ENCODE peak calls at places on chromosomes 3 and 15, in four cellular contexts. Z, D, G and I are unnamed samples.

GRCh38 chr3:42734263-42734860 is 31.8 kb upstream of the HHATL start:
- DNase-seq in Z (no peak), D (no peak), G (no peak), I (no peak)

GRCh38 chr3:150761831-150762661 is 923 bp downstream of the SIAH2 start:
- DNase-seq in Z (peak), G (no peak), D (peak), I (peak)

GRCh38 chr3:52831500-52832301 is 1.2 kb upstream of the ITIH4 start:
- DNase-seq in G (peak), D (peak), Z (no peak), I (no peak)

GRCh38 chr3:96209703-96210102 is 604.7 kb upstream of the EPHA6 start:
- DNase-seq in G (no peak), Z (no peak), D (peak), I (no peak)

GRCh38 chr3:187263270-187263669 is 28.3 kb downstream of the MASP1 start:
- DNase-seq in Z (no peak), D (no peak), G (no peak), I (no peak)

GRCh38 chr15:67175643-67176071 is 78.8 kb downstream of the AAGAB start:
- DNase-seq in G (no peak), Z (no peak), D (no peak), I (no peak)

GRCh38 chr3:33826688-33827087 is 28.3 kb downstream of the PDCD6IP start:
- DNase-seq in G (no peak), D (no peak), Z (no peak), I (no peak)

GRCh38 chr3:10432931-10433330 is 72.5 kb downstream of the ATP2B2 start:
- DNase-seq in Z (no peak), G (no peak), D (no peak), I (no peak)

GRCh38 chr3:101189786-101190185 is 130.6 kb downstream of the IMPG2 start:
- DNase-seq in Z (no peak), G (no peak), D (peak), I (no peak)

GRCh38 chr3:54970895-54971294 is 43.0 kb upstream of the LRTM1 start:
- DNase-seq in Z (no peak), D (no peak), G (no peak), I (no peak)

GRCh38 chr15:72231847-72232461 is 964 bp upstream of the PKM start:
- DNase-seq in G (no peak), Z (peak), D (peak), I (peak)

GRCh38 chr3:46312996-46313395 is 40.9 kb upstream of the CCR2 start:
- DNase-seq in D (peak), G (no peak), Z (no peak), I (no peak)

GRCh38 chr3:57164217-57164605 is 942 bp downstream of the IL17RD start:
- DNase-seq in Z (no peak), D (no peak), G (no peak), I (no peak)

GRCh38 chr3:54917172-54917571 is 10.7 kb downstream of the LRTM1 start:
- DNase-seq in G (no peak), Z (no peak), D (no peak), I (no peak)

GRCh38 chr15:95662638-95663037 is 667.9 kb upstream of the NR2F2 start:
- DNase-seq in G (no peak), D (no peak), Z (no peak), I (no peak)

GRCh38 chr15:43370310-43370974 is 401 bp downstream of the ZSCAN29 start:
- DNase-seq in Z (peak), D (no peak), G (no peak), I (peak)

GRCh38 chr15:73019733-73020132 is 32.5 kb upstream of the NEO1 start:
- DNase-seq in Z (no peak), D (no peak), G (no peak), I (no peak)

GRCh38 chr15:54812383-54812782 is 384.4 kb downstream of the RSL24D1 start:
- DNase-seq in Z (no peak), G (no peak), D (no peak), I (no peak)

GRCh38 chr3:10527295-10528016 is 22.1 kb upstream of the ATP2B2 start:
- DNase-seq in Z (no peak), G (no peak), D (no peak), I (no peak)

GRCh38 chr15:86849563-86849962 is 769.9 kb downstream of the AGBL1 start:
- DNase-seq in Z (no peak), D (no peak), G (no peak), I (no peak)

GRCh38 chr3:40201770-40202169 is 107.7 kb upstream of the EIF1B start:
- DNase-seq in Z (no peak), G (no peak), D (no peak), I (no peak)

GRCh38 chr15:67172172-67172571 is 82.3 kb downstream of the AAGAB start:
- DNase-seq in D (peak), G (no peak), Z (no peak), I (no peak)

GRCh38 chr3:67090472-67090871 is 92.4 kb downstream of the KBTBD8 start:
- DNase-seq in G (no peak), Z (no peak), D (peak), I (no peak)

GRCh38 chr3:46939578-46940405 is 36.8 kb downstream of the CCDC12 start:
- DNase-seq in G (no peak), D (no peak), Z (no peak), I (no peak)

GRCh38 chr3:138389144-138389601 is 40.8 kb downstream of the MRAS start:
- DNase-seq in G (no peak), D (no peak), Z (no peak), I (no peak)

GRCh38 chr15:52787123-52787503 is 3.0 kb downstream of the ONECUT1 start:
- DNase-seq in Z (peak), G (no peak), D (no peak), I (peak)

GRCh38 chr3:141680620-141681389 is 57.3 kb upstream of the RNF7 start:
- DNase-seq in Z (no peak), D (peak), G (no peak), I (peak)

GRCh38 chr3:24494616-24495333 is at the start of gene THRB:
- DNase-seq in Z (peak), D (peak), G (peak), I (peak)

GRCh38 chr3:195208631-195209030 is 62.3 kb downstream of the XXYLT1 start:
- DNase-seq in G (no peak), D (no peak), Z (no peak), I (no peak)

GRCh38 chr15:100111103-100112060 is 230.4 kb downstream of the ADAMTS17 start:
- DNase-seq in G (peak), Z (no peak), D (peak), I (no peak)

GRCh38 chr15:48244923-48245322 is 38.8 kb downstream of the SLC12A1 start:
- DNase-seq in G (no peak), Z (no peak), D (peak), I (no peak)

GRCh38 chr3:180408654-180409053 is 193.3 kb upstream of the TTC14 start:
- DNase-seq in G (no peak), Z (no peak), D (peak), I (no peak)

GRCh38 chr15:64810499-64811326 is 14.7 kb downstream of the PIF1 start:
- DNase-seq in G (no peak), D (no peak), Z (no peak), I (peak)

GRCh38 chr3:168051579-168052183 is 44.0 kb downstream of the GOLIM4 start:
- DNase-seq in G (no peak), Z (no peak), D (no peak), I (no peak)

GRCh38 chr3:72719137-72719536 is 129.1 kb downstream of the SHQ1 start:
- DNase-seq in D (no peak), Z (no peak), G (no peak), I (no peak)

GRCh38 chr15:63335543-63336240 is 46.0 kb downstream of the CA12 start:
- DNase-seq in Z (no peak), G (no peak), D (no peak), I (no peak)

GRCh38 chr15:63331456-63331855 is 50.2 kb downstream of the CA12 start:
- DNase-seq in Z (no peak), D (peak), G (no peak), I (no peak)

GRCh38 chr15:63334821-63335220 is 46.8 kb downstream of the CA12 start:
- DNase-seq in D (no peak), G (no peak), Z (no peak), I (no peak)

GRCh38 chr15:63329567-63330350 is 51.9 kb downstream of the CA12 start:
- DNase-seq in D (no peak), Z (no peak), G (no peak), I (no peak)

DNA sequence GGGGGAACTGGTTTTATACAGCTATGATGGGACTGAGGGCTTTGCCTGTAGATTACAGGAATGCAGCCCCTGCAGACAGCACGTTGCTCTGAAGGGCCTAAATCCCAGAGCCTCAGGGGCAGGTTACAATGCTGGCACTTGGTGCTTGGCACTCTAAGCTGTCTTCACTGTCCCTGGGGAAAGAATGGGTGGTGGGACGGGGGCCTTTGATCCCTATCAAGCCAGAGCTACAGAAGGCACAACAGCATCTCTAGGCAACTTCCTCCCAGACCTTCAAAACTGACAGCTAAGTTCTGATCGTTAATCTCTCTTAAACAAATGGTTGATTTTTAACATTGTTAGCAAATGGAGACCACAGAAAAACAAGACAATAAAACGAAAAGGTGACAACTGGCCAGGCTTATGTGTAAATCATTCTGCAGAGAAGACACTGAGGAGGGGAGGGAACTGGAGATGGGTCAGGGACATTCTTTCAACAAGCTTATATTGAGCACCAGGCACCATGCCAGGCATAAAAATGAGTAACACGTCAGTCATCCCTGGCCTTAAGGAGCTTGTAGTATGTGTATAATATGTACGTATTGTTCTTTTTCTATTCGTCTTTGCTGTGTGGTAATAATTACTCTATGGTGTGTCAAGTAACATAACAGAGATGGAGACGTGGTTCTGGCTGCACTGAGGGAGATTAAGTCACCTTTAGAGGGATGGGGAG is 49.1 kb downstream of the CA12 start:
- DNase-seq in G (peak), D (peak), Z (no peak), I (no peak)
- TF ChIP-seq EZH2phosphoT487 in G (no peak), D (no peak), Z (no peak), I (no peak)

DNA sequence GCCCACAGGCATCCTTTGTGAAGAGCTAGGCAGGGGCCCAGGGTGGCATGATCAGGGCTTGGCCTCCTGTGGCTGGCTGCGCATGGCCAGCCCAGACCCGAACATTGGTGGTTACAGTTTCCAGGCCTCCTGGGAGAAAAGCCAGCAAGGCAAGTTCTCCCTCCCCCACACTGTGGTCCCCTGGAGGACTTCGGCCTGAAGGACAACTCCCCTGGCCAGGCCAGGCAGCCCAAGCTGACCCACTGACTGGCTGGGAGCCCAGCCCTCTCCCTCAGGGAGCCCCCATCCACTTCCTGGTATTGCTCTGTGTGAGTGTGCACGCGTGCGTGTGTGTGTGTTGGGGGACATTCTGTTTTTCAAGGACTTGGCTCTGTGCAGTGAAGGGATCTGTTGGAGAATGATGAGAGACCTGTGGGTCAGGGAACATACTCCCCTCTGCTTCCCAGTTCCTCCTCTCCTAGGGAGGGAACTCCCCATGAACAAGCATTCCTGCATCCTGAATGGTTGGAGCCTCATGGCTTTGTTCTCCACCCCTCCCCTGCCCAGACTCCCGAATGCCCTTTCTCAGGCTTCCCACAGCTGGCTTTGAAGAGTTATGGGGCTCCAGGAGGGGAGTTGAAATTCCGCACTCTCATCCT is 29.5 kb downstream of the CORO2B start:
- DNase-seq in D (no peak), Z (peak), G (no peak), I (peak)
- H3K27ac ChIP-seq in D (no peak), Z (no peak), G (no peak), I (no peak)

GRCh38 chr3:125175321-125176078 is 37.0 kb downstream of the SLC12A8 start:
- DNase-seq in D (no peak), Z (no peak), G (no peak), I (no peak)
- H2AFZ ChIP-seq in D (no peak), Z (no peak), G (no peak), I (no peak)

GRCh38 chr3:134388292-134388691 is 14.0 kb upstream of the AMOTL2 start:
- DNase-seq in G (no peak), D (no peak), Z (no peak), I (no peak)
- TF ChIP-seq EZH2phosphoT487 in G (no peak), D (no peak), Z (no peak), I (no peak)

DNA sequence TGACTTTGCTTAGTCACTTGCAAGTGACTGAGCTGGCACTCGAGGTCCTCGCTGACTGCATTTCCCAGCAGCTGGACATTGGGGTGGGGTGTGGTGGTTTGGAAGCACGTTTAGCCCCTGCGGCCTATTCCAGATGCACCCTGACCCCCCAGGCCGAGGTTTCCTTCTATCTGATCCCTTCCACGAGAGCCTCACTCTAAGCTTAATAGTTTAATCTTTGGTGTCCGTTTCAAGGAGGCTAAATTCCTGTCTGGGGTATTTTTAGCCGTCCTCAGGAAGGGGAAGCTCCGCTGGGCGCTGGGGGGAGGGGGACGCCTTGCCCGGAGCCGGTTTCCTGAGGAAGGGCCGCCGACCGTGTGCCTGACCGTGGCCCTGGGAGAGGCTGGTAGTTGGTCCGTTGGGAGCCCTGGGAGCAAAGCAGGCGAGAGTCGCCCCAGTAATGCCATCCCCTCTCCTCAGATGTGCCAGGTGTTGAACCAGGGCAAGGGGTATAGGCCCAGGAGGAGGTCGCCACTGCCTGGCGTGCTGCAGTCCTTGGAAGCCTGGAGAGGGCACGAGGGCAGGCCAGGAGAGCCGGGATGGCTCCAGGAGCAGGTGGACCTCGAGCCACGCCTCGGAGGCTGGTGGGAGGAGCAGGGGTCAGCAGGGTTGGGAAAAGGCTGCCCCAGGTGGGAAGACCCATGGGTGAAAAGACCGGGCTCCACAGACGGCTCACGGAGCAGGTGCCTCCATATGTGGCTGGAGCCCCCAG is 37.2 kb downstream of the IDH2 start:
- DNase-seq in G (no peak), D (no peak), Z (no peak), I (peak)
- H3K27ac ChIP-seq in G (no peak), D (no peak), Z (no peak), I (peak)

DNA sequence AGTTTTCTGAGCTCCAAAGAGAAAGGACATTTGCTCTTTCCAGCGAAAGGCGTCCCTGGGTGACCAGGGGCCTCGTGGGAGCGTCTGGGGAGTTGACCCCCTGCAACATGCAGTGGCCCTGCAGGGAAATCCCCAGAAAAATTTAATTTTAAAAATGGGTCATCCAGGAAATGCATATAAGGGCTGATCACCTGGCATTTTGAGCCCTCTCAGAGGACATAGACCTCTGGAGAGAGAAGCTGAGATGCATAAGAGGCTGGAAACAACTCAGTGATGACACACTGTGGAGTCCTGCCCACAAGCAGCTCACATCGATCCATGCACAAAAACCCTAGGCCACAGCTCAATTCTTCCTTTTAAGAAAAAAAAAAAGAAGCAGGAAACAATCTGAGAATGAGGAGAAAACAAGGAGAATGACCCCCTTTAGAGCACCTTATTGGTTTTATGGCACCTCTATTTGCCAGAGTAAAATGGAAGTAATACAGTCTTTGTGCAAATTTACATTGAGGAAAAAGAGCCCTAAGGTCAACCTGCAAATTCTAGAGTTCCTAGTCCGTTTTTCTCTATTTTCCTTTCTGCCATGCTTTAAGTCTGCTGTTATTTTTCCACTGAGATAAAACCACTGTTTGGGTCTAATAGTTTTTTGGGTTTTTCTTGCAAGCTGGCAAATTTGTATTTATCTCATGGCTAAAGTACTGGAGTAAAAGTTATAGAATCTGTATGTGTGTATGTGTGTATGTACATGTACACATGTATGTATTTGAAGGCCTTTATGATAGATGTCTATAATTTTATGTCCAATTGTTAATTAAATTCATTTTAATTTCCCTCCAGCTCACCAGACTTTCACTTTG is 6.9 kb upstream of the BDH1 start:
- DNase-seq in Z (no peak), G (no peak), D (no peak), I (no peak)
- H2AFZ ChIP-seq in Z (no peak), G (no peak), D (no peak), I (no peak)

DNA sequence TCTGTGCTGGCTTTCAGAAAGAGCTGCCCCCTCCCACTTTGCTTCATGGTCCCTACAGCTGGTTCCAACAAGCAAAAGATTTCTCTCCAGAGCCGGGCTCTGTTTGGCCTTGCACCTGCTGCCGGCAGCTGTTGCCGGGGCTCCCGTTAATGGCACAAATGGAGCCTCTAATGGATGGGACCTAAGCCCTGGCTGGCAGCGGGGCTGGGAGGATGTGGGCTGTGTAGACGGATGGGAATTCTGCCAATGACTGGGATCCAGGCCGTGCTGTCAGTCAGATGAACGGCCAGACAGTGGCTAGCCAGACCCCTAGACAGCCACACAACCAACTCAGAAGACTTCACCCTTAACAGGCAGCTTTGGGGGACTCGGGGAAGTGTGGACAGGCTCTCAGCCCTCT is 88.0 kb downstream of the RPLP1 start:
- DNase-seq in D (no peak), Z (no peak), G (no peak), I (no peak)
- TF ChIP-seq EZH2phosphoT487 in D (no peak), Z (no peak), G (no peak), I (no peak)